ENCODE peak calls at places on chromosomes 16 and 17, in six cellular contexts. One of them, this sample, is unnamed.

GRCh38 chr17:7589891-7590611 is at the start of gene SOX15:
- DNase-seq in A549: no peak
- DNase-seq in IMR-90: peak
- DNase-seq in HepG2: no peak
- DNase-seq in K562: no peak
- DNase-seq in GM12878: no peak
- DNase-seq in this sample: no peak

GRCh38 chr16:2428051-2428786 is 1.0 kb upstream of the CCNF start:
- DNase-seq in A549: peak
- DNase-seq in IMR-90: no peak
- DNase-seq in HepG2: no peak
- DNase-seq in K562: peak
- DNase-seq in GM12878: no peak
- DNase-seq in this sample: peak

GRCh38 chr17:44233582-44233981 is 14.1 kb upstream of the UBTF start:
- DNase-seq in A549: no peak
- DNase-seq in IMR-90: no peak
- DNase-seq in HepG2: no peak
- DNase-seq in K562: no peak
- DNase-seq in GM12878: no peak
- DNase-seq in this sample: no peak

GRCh38 chr17:5861849-5862248 is 208.3 kb upstream of the WSCD1 start:
- DNase-seq in A549: no peak
- DNase-seq in IMR-90: no peak
- DNase-seq in HepG2: no peak
- DNase-seq in K562: no peak
- DNase-seq in GM12878: no peak
- DNase-seq in this sample: no peak

GRCh38 chr17:10618202-10618635 is 38.9 kb downstream of the MYH3 start:
- DNase-seq in A549: peak
- DNase-seq in IMR-90: peak
- DNase-seq in HepG2: peak
- DNase-seq in K562: peak
- DNase-seq in GM12878: no peak
- DNase-seq in this sample: peak

GRCh38 chr17:2023692-2024571 is 1.2 kb downstream of the RTN4RL1 start:
- DNase-seq in A549: peak
- DNase-seq in IMR-90: peak
- DNase-seq in HepG2: no peak
- DNase-seq in K562: peak
- DNase-seq in GM12878: no peak
- DNase-seq in this sample: peak

GRCh38 chr16:65176603-65177002 is 54.7 kb upstream of the CDH11 start:
- DNase-seq in A549: no peak
- DNase-seq in IMR-90: peak
- DNase-seq in HepG2: no peak
- DNase-seq in K562: no peak
- DNase-seq in GM12878: no peak
- DNase-seq in this sample: no peak

GRCh38 chr16:75494696-75495601 is at the start of gene CHST6:
- DNase-seq in A549: peak
- DNase-seq in IMR-90: no peak
- DNase-seq in HepG2: peak
- DNase-seq in K562: peak
- DNase-seq in GM12878: no peak
- DNase-seq in this sample: peak

GRCh38 chr17:7717756-7718350 is 309 bp downstream of the DNAH2 start:
- DNase-seq in A549: no peak
- DNase-seq in IMR-90: no peak
- DNase-seq in HepG2: no peak
- DNase-seq in K562: no peak
- DNase-seq in GM12878: no peak
- DNase-seq in this sample: no peak

GRCh38 chr17:52647411-52647810 is 488.9 kb upstream of the CA10 start:
- DNase-seq in A549: no peak
- DNase-seq in IMR-90: no peak
- DNase-seq in HepG2: no peak
- DNase-seq in K562: no peak
- DNase-seq in GM12878: no peak
- DNase-seq in this sample: no peak

GRCh38 chr16:935684-936083 is 35.1 kb downstream of the LMF1 start:
- DNase-seq in A549: no peak
- DNase-seq in IMR-90: no peak
- DNase-seq in HepG2: no peak
- DNase-seq in K562: no peak
- DNase-seq in GM12878: no peak
- DNase-seq in this sample: no peak

GRCh38 chr17:48030531-48030930 is 7.1 kb downstream of the COPZ2 start:
- DNase-seq in A549: no peak
- DNase-seq in IMR-90: no peak
- DNase-seq in HepG2: no peak
- DNase-seq in K562: no peak
- DNase-seq in GM12878: no peak
- DNase-seq in this sample: no peak

GRCh38 chr17:4144411-4144747 is 1.4 kb downstream of the CYB5D2 start:
- DNase-seq in A549: no peak
- DNase-seq in IMR-90: no peak
- DNase-seq in HepG2: no peak
- DNase-seq in K562: no peak
- DNase-seq in GM12878: no peak
- DNase-seq in this sample: no peak

GRCh38 chr17:73308017-73308823 is 3.6 kb downstream of the CDC42EP4 start:
- DNase-seq in A549: peak
- DNase-seq in IMR-90: peak
- DNase-seq in HepG2: peak
- DNase-seq in K562: peak
- DNase-seq in GM12878: no peak
- DNase-seq in this sample: no peak

GRCh38 chr17:70144260-70144846 is 25.0 kb upstream of the KCNJ2 start:
- DNase-seq in A549: peak
- DNase-seq in IMR-90: peak
- DNase-seq in HepG2: peak
- DNase-seq in K562: peak
- DNase-seq in GM12878: no peak
- DNase-seq in this sample: no peak

GRCh38 chr16:57394444-57394843 is 10.1 kb upstream of the CCL17 start:
- DNase-seq in A549: no peak
- DNase-seq in IMR-90: no peak
- DNase-seq in HepG2: no peak
- DNase-seq in K562: no peak
- DNase-seq in GM12878: no peak
- DNase-seq in this sample: no peak

GRCh38 chr16:85104821-85105391 is 7.4 kb downstream of the CIBAR2 start:
- DNase-seq in A549: no peak
- DNase-seq in IMR-90: no peak
- DNase-seq in HepG2: no peak
- DNase-seq in K562: no peak
- DNase-seq in GM12878: peak
- DNase-seq in this sample: no peak

GRCh38 chr16:1643521-1643920 is 31.4 kb downstream of the CRAMP1 start:
- DNase-seq in A549: no peak
- DNase-seq in IMR-90: no peak
- DNase-seq in HepG2: no peak
- DNase-seq in K562: no peak
- DNase-seq in GM12878: no peak
- DNase-seq in this sample: no peak

GRCh38 chr17:49567104-49567521 is 8.6 kb upstream of the NXPH3 start:
- DNase-seq in A549: no peak
- DNase-seq in IMR-90: no peak
- DNase-seq in HepG2: no peak
- DNase-seq in K562: no peak
- DNase-seq in GM12878: no peak
- DNase-seq in this sample: no peak

GRCh38 chr17:74464730-74465377 is 1.6 kb upstream of the CD300A start:
- DNase-seq in A549: no peak
- DNase-seq in IMR-90: no peak
- DNase-seq in HepG2: no peak
- DNase-seq in K562: no peak
- DNase-seq in GM12878: no peak
- DNase-seq in this sample: no peak

GRCh38 chr17:74465378-74466110 is 890 bp upstream of the CD300A start:
- DNase-seq in A549: no peak
- DNase-seq in IMR-90: no peak
- DNase-seq in HepG2: no peak
- DNase-seq in K562: no peak
- DNase-seq in GM12878: no peak
- DNase-seq in this sample: no peak

GRCh38 chr17:74467221-74467951 is 952 bp downstream of the CD300A start:
- DNase-seq in A549: no peak
- DNase-seq in IMR-90: no peak
- DNase-seq in HepG2: no peak
- DNase-seq in K562: no peak
- DNase-seq in GM12878: peak
- DNase-seq in this sample: no peak

GRCh38 chr17:74466785-74467158 is 338 bp downstream of the CD300A start:
- DNase-seq in A549: no peak
- DNase-seq in IMR-90: no peak
- DNase-seq in HepG2: no peak
- DNase-seq in K562: no peak
- DNase-seq in GM12878: no peak
- DNase-seq in this sample: no peak

DNA sequence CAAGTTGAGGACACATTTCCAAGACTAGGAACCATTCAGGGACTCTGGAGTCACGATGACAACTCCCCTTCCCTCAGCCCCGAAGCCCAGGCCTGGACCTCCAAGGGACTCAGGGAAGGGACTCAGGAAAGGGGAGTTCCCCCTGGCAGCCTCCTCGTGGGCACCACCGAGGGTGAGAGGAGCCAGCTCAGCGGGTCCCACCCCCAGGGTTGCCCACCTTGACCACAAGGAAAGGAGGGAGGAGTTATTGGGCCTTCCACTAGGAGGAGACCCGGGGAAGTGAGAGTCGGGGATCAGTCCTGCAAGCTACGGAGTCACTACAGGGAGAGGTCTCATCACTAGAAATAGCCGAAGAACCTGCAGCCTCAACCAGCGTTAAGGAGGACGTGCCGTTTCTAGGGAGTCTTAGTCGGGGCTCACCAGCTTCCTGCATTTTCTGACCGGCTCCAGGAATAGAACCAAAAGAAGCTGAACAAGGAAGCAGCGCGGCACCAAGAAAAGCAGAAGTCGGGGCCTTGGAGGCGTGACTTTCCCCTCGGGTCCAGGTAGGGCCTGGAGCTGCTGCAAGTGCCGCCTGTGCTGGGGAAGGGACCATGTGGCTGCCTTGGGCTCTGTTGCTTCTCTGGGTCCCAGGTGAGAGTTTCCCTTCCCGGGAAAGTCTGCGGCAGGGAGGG is at the start of gene CD300A:
- DNase-seq in A549: no peak
- DNase-seq in IMR-90: no peak
- DNase-seq in HepG2: no peak
- DNase-seq in K562: no peak
- DNase-seq in GM12878: no peak
- DNase-seq in this sample: no peak
- TF ChIP-seq BHLHE40 in A549: no peak
- TF ChIP-seq BHLHE40 in IMR-90: no peak
- TF ChIP-seq BHLHE40 in HepG2: no peak
- TF ChIP-seq BHLHE40 in K562: no peak
- TF ChIP-seq BHLHE40 in GM12878: peak
- TF ChIP-seq BHLHE40 in this sample: no peak

GRCh38 chr16:10868089-10868488 is 8.9 kb upstream of the CIITA start:
- DNase-seq in A549: no peak
- DNase-seq in IMR-90: no peak
- DNase-seq in HepG2: no peak
- DNase-seq in K562: no peak
- DNase-seq in GM12878: no peak
- DNase-seq in this sample: no peak

GRCh38 chr16:10870808-10871156 is 6.2 kb upstream of the CIITA start:
- DNase-seq in A549: no peak
- DNase-seq in IMR-90: no peak
- DNase-seq in HepG2: no peak
- DNase-seq in K562: no peak
- DNase-seq in GM12878: no peak
- DNase-seq in this sample: no peak

GRCh38 chr16:10867199-10867598 is 9.8 kb upstream of the CIITA start:
- DNase-seq in A549: no peak
- DNase-seq in IMR-90: no peak
- DNase-seq in HepG2: no peak
- DNase-seq in K562: no peak
- DNase-seq in GM12878: no peak
- DNase-seq in this sample: no peak

GRCh38 chr16:10870137-10870776 is 6.7 kb upstream of the CIITA start:
- DNase-seq in A549: no peak
- DNase-seq in IMR-90: no peak
- DNase-seq in HepG2: peak
- DNase-seq in K562: no peak
- DNase-seq in GM12878: no peak
- DNase-seq in this sample: no peak

GRCh38 chr16:10868562-10869469 is 8.2 kb upstream of the CIITA start:
- DNase-seq in A549: no peak
- DNase-seq in IMR-90: no peak
- DNase-seq in HepG2: no peak
- DNase-seq in K562: no peak
- DNase-seq in GM12878: no peak
- DNase-seq in this sample: no peak
- TF ChIP-seq BHLHE40 in A549: no peak
- TF ChIP-seq BHLHE40 in IMR-90: no peak
- TF ChIP-seq BHLHE40 in HepG2: no peak
- TF ChIP-seq BHLHE40 in K562: no peak
- TF ChIP-seq BHLHE40 in GM12878: peak
- TF ChIP-seq BHLHE40 in this sample: no peak

GRCh38 chr16:79600636-79601091 is at the start of gene MAF:
- DNase-seq in A549: peak
- DNase-seq in IMR-90: peak
- DNase-seq in HepG2: peak
- DNase-seq in K562: peak
- DNase-seq in GM12878: no peak
- DNase-seq in this sample: peak
- TF ChIP-seq BHLHE40 in A549: no peak
- TF ChIP-seq BHLHE40 in IMR-90: no peak
- TF ChIP-seq BHLHE40 in HepG2: no peak
- TF ChIP-seq BHLHE40 in K562: no peak
- TF ChIP-seq BHLHE40 in GM12878: no peak
- TF ChIP-seq BHLHE40 in this sample: no peak

DNA sequence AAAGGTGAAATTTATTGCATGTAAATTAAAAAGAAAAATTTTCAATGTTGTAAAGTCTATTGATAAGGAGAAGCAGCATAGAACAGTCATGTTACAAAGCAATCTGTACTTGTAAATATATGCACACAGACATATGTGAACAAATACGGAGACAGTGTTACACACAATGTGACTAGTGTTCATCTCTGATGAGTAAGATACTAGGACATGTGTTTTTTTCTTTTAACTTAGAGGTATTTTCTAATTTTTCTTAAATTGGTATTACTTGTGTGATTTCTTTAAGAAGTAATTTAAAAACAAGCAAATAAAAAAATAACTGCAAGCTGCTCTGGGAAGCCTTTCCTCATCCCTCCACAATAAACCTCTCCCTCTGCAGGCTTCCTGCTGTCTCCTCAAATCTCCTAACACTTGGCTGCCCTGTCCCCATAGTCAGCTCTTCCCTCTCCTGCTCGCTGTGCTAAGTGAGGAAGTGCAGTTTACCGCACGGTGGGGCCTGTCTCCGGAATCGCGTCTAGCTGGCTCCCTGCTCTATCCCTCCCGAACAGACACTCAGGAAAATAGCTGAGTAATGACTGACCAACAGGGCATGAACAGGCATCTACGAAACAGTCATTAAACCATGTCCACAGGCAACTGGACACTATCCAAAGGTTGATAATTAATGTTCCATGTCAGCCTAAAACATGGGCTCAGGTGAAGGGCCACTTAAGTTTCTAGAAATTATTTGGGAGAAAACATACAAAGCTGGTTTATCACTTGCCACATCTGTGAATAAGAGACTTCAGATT is 35.9 kb downstream of the CMTM4 start:
- DNase-seq in A549: peak
- DNase-seq in IMR-90: peak
- DNase-seq in HepG2: peak
- DNase-seq in K562: peak
- DNase-seq in GM12878: no peak
- DNase-seq in this sample: peak
- TF ChIP-seq BHLHE40 in A549: no peak
- TF ChIP-seq BHLHE40 in IMR-90: no peak
- TF ChIP-seq BHLHE40 in HepG2: no peak
- TF ChIP-seq BHLHE40 in K562: no peak
- TF ChIP-seq BHLHE40 in GM12878: no peak
- TF ChIP-seq BHLHE40 in this sample: no peak